ENCODE peak calls at places on chromosomes 3 and 15, in nine cellular contexts. One of them, this sample, is unnamed.

GRCh38 chr3:28664123-28664522 is 315.5 kb upstream of the AZI2 start:
- DNase-seq in ovary: no peak
- DNase-seq in Panc1: no peak
- DNase-seq in A673: no peak
- DNase-seq in HCT116: no peak
- DNase-seq in heart left ventricle: no peak
- DNase-seq in body of pancreas: no peak
- DNase-seq in pancreas: no peak
- DNase-seq in hepatocyte: no peak
- DNase-seq in this sample: no peak

GRCh38 chr3:179450901-179451334 is 352 bp downstream of the GNB4 start:
- DNase-seq in ovary: peak; percentile 23
- DNase-seq in Panc1: no peak
- DNase-seq in A673: peak; percentile 56
- DNase-seq in HCT116: no peak
- DNase-seq in heart left ventricle: no peak
- DNase-seq in body of pancreas: peak; percentile 14
- DNase-seq in pancreas: no peak
- DNase-seq in hepatocyte: peak; percentile 43
- DNase-seq in this sample: peak; percentile 8

GRCh38 chr3:9743548-9743947 is 6.2 kb upstream of the OGG1 start:
- DNase-seq in ovary: no peak
- DNase-seq in Panc1: no peak
- DNase-seq in A673: no peak
- DNase-seq in HCT116: no peak
- DNase-seq in heart left ventricle: no peak
- DNase-seq in body of pancreas: no peak
- DNase-seq in pancreas: no peak
- DNase-seq in hepatocyte: no peak
- DNase-seq in this sample: no peak

GRCh38 chr15:40763801-40764765 is at the start of gene GCHFR:
- DNase-seq in ovary: peak; percentile 86
- DNase-seq in Panc1: no peak
- DNase-seq in A673: peak; percentile 55
- DNase-seq in HCT116: no peak
- DNase-seq in heart left ventricle: peak; percentile 74
- DNase-seq in body of pancreas: peak; percentile 77
- DNase-seq in pancreas: peak; percentile 83
- DNase-seq in hepatocyte: peak; percentile 93
- DNase-seq in this sample: peak; percentile 74

GRCh38 chr3:13716540-13717221 is 163.2 kb downstream of the WNT7A start:
- DNase-seq in ovary: no peak
- DNase-seq in Panc1: no peak
- DNase-seq in A673: no peak
- DNase-seq in HCT116: no peak
- DNase-seq in heart left ventricle: no peak
- DNase-seq in body of pancreas: no peak
- DNase-seq in pancreas: no peak
- DNase-seq in hepatocyte: no peak
- DNase-seq in this sample: no peak

GRCh38 chr15:73800662-73801345 is 47.7 kb upstream of the INSYN1 start:
- DNase-seq in ovary: peak; percentile 41
- DNase-seq in Panc1: no peak
- DNase-seq in A673: peak; percentile 35
- DNase-seq in HCT116: no peak
- DNase-seq in heart left ventricle: peak; percentile 89
- DNase-seq in body of pancreas: no peak
- DNase-seq in pancreas: no peak
- DNase-seq in hepatocyte: peak; percentile 37
- DNase-seq in this sample: no peak

GRCh38 chr3:34015204-34016142 is 217.0 kb downstream of the PDCD6IP start:
- DNase-seq in ovary: no peak
- DNase-seq in Panc1: no peak
- DNase-seq in A673: peak; percentile 85
- DNase-seq in HCT116: no peak
- DNase-seq in heart left ventricle: no peak
- DNase-seq in body of pancreas: no peak
- DNase-seq in pancreas: no peak
- DNase-seq in hepatocyte: no peak
- DNase-seq in this sample: no peak

GRCh38 chr3:34364345-34364744 is 565.9 kb downstream of the PDCD6IP start:
- DNase-seq in ovary: no peak
- DNase-seq in Panc1: no peak
- DNase-seq in A673: peak; percentile 77
- DNase-seq in HCT116: no peak
- DNase-seq in heart left ventricle: no peak
- DNase-seq in body of pancreas: no peak
- DNase-seq in pancreas: no peak
- DNase-seq in hepatocyte: no peak
- DNase-seq in this sample: no peak

GRCh38 chr3:184604039-184604955 is 42.7 kb downstream of the EPHB3 start:
- DNase-seq in ovary: peak; percentile 64
- DNase-seq in Panc1: no peak
- DNase-seq in A673: no peak
- DNase-seq in HCT116: no peak
- DNase-seq in heart left ventricle: no peak
- DNase-seq in body of pancreas: peak; percentile 30
- DNase-seq in pancreas: no peak
- DNase-seq in hepatocyte: no peak
- DNase-seq in this sample: no peak
- H3K4me3 ChIP-seq in ovary: peak overlapping the region; percentile 41
- H3K4me3 ChIP-seq in Panc1: no peak overlapping the region
- H3K4me3 ChIP-seq in A673: peak overlapping the region; percentile 27
- H3K4me3 ChIP-seq in HCT116: no peak overlapping the region
- H3K4me3 ChIP-seq in heart left ventricle: peak overlapping the region; percentile 54
- H3K4me3 ChIP-seq in body of pancreas: peak overlapping the region; percentile 4
- H3K4me3 ChIP-seq in pancreas: peak overlapping the region; percentile 4
- H3K4me3 ChIP-seq in hepatocyte: peak overlapping the region; percentile 18
- H3K4me3 ChIP-seq in this sample: no peak overlapping the region

DNA sequence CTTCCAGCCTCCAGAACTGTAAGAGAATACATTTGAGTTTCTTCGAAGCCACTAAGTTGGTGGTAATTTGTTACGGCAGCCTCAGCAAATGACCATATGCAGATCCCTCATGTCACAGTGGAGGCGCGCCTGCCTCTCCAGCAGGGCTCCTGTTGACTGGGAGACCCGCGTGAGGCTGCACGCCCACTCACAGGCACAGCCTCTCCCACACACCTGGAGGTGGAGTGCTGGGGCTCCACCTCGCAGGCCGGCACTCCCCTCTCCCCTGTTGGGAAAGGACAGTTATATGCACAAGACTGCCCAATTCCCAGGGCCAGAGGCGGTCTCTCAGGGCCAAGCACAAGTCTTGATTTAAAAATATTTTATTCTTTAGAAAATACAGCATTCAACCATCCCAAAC is 2.8 kb upstream of the TLR9 start:
- DNase-seq in ovary: no peak
- DNase-seq in Panc1: no peak
- DNase-seq in A673: no peak
- DNase-seq in HCT116: no peak
- DNase-seq in heart left ventricle: no peak
- DNase-seq in body of pancreas: no peak
- DNase-seq in pancreas: no peak
- DNase-seq in hepatocyte: no peak
- DNase-seq in this sample: no peak
- H3K36me3 ChIP-seq in ovary: peaks cover 2% of the 10 kb centered on the region
- H3K36me3 ChIP-seq in Panc1: no peaks in the 10 kb centered on the region
- H3K36me3 ChIP-seq in A673: no peaks in the 10 kb centered on the region
- H3K36me3 ChIP-seq in HCT116: peaks cover 17% of the 10 kb centered on the region
- H3K36me3 ChIP-seq in heart left ventricle: peaks cover 54% of the 10 kb centered on the region
- H3K36me3 ChIP-seq in body of pancreas: no peaks in the 10 kb centered on the region
- H3K36me3 ChIP-seq in pancreas: peaks cover 25% of the 10 kb centered on the region
- H3K36me3 ChIP-seq in hepatocyte: no peaks in the 10 kb centered on the region
- H3K36me3 ChIP-seq in this sample: peaks cover 33% of the 10 kb centered on the region

GRCh38 chr3:3177861-3178497 is 1.5 kb downstream of the CRBN start:
- DNase-seq in ovary: no peak
- DNase-seq in Panc1: no peak
- DNase-seq in A673: no peak
- DNase-seq in HCT116: no peak
- DNase-seq in heart left ventricle: no peak
- DNase-seq in body of pancreas: no peak
- DNase-seq in pancreas: no peak
- DNase-seq in hepatocyte: no peak
- DNase-seq in this sample: no peak
- H3K4me3 ChIP-seq in ovary: peak overlapping the region; percentile 98
- H3K4me3 ChIP-seq in Panc1: peak overlapping the region; percentile 76
- H3K4me3 ChIP-seq in A673: peak overlapping the region; percentile 90
- H3K4me3 ChIP-seq in HCT116: peak overlapping the region; percentile 89
- H3K4me3 ChIP-seq in heart left ventricle: peak overlapping the region; percentile 98
- H3K4me3 ChIP-seq in body of pancreas: no peak overlapping the region
- H3K4me3 ChIP-seq in pancreas: no peak overlapping the region
- H3K4me3 ChIP-seq in hepatocyte: no peak overlapping the region
- H3K4me3 ChIP-seq in this sample: peak overlapping the region; percentile 97

DNA sequence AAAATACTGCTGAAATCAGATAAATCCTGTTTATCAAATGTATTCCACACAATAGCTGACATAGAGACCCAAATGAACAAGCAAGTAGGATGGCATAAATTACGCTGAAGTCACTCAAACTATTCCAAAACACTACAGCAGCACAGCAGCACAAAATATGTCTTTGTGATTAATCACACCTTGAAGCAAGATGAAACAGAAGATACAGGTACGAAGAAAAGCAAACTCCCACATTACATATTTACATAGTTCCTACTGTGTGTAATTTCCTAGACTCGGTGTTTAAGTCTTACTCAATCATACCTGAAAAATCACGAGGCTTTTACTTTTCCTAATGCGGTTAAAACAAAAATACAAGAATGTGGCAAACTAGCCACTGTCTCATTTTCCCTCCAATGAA is 38.3 kb downstream of the CHSY1 start:
- DNase-seq in ovary: no peak
- DNase-seq in Panc1: no peak
- DNase-seq in A673: no peak
- DNase-seq in HCT116: no peak
- DNase-seq in heart left ventricle: no peak
- DNase-seq in body of pancreas: no peak
- DNase-seq in pancreas: no peak
- DNase-seq in hepatocyte: no peak
- DNase-seq in this sample: no peak
- H3K36me3 ChIP-seq in ovary: no peaks in the 10 kb centered on the region
- H3K36me3 ChIP-seq in Panc1: no peaks in the 10 kb centered on the region
- H3K36me3 ChIP-seq in A673: no peaks in the 10 kb centered on the region
- H3K36me3 ChIP-seq in HCT116: no peaks in the 10 kb centered on the region
- H3K36me3 ChIP-seq in heart left ventricle: peaks cover 3% of the 10 kb centered on the region
- H3K36me3 ChIP-seq in body of pancreas: no peaks in the 10 kb centered on the region
- H3K36me3 ChIP-seq in pancreas: no peaks in the 10 kb centered on the region
- H3K36me3 ChIP-seq in hepatocyte: no peaks in the 10 kb centered on the region
- H3K36me3 ChIP-seq in this sample: no peaks in the 10 kb centered on the region

DNA sequence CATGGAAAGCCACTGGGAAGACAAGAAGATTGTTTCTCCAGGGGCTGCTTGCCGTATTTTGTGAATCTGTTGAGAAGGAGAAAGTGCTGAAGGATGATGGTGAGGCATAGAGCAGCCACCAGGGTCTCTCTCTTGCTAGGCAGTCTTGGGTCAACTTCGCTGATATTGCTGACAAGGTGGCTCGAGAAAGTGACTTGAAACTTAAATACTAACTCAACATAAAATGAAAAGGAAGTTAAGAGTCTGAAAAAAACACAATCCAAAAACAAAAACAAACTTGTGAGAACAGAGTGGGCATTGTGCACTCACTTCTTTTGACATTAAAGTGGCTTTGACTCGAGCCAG is 90.1 kb downstream of the CHST2 start:
- DNase-seq in ovary: no peak
- DNase-seq in Panc1: no peak
- DNase-seq in A673: no peak
- DNase-seq in HCT116: no peak
- DNase-seq in heart left ventricle: no peak
- DNase-seq in body of pancreas: no peak
- DNase-seq in pancreas: no peak
- DNase-seq in hepatocyte: no peak
- DNase-seq in this sample: no peak
- H3K4me3 ChIP-seq in ovary: no peak overlapping the region
- H3K4me3 ChIP-seq in Panc1: no peak overlapping the region
- H3K4me3 ChIP-seq in A673: no peak overlapping the region
- H3K4me3 ChIP-seq in HCT116: no peak overlapping the region
- H3K4me3 ChIP-seq in heart left ventricle: no peak overlapping the region
- H3K4me3 ChIP-seq in body of pancreas: no peak overlapping the region
- H3K4me3 ChIP-seq in pancreas: no peak overlapping the region
- H3K4me3 ChIP-seq in hepatocyte: no peak overlapping the region
- H3K4me3 ChIP-seq in this sample: no peak overlapping the region

GRCh38 chr3:17023006-17023664 is 138.4 kb downstream of the PLCL2 start:
- DNase-seq in ovary: no peak
- DNase-seq in Panc1: no peak
- DNase-seq in A673: no peak
- DNase-seq in HCT116: no peak
- DNase-seq in heart left ventricle: no peak
- DNase-seq in body of pancreas: no peak
- DNase-seq in pancreas: no peak
- DNase-seq in hepatocyte: no peak
- DNase-seq in this sample: peak; percentile 36
- H3K36me3 ChIP-seq in ovary: no peaks in the 10 kb centered on the region
- H3K36me3 ChIP-seq in Panc1: no peaks in the 10 kb centered on the region
- H3K36me3 ChIP-seq in A673: no peaks in the 10 kb centered on the region
- H3K36me3 ChIP-seq in HCT116: no peaks in the 10 kb centered on the region
- H3K36me3 ChIP-seq in heart left ventricle: no peaks in the 10 kb centered on the region
- H3K36me3 ChIP-seq in body of pancreas: no peaks in the 10 kb centered on the region
- H3K36me3 ChIP-seq in pancreas: no peaks in the 10 kb centered on the region
- H3K36me3 ChIP-seq in hepatocyte: no peaks in the 10 kb centered on the region
- H3K36me3 ChIP-seq in this sample: no peaks in the 10 kb centered on the region

This sample was measured in CD4-positive, alpha-beta memory T cell.